ENCODE peak calls at places on chromosomes 2 and 18, in five cellular contexts. S is left ventricle myocardium inferior, A is endothelial cell, D is HEK293T, N is GM23338. W is an unnamed sample.

GRCh38 chr2:23658466-23658942 is 268.4 kb downstream of the ATAD2B start:
- DNase-seq in S (peak), A (no peak), D (no peak), N (no peak), W (no peak)

GRCh38 chr2:48315847-48316194 is 214.1 kb upstream of the STON1 start:
- DNase-seq in S (no peak), A (peak), D (peak), N (peak), W (no peak)

GRCh38 chr2:187768995-187769394 is 214.8 kb upstream of the TFPI start:
- DNase-seq in S (no peak), A (no peak), D (no peak), N (no peak), W (no peak)

GRCh38 chr18:42929857-42930256 is 185.6 kb downstream of the RIT2 start:
- DNase-seq in S (no peak), A (no peak), D (no peak), N (no peak), W (peak)

GRCh38 chr2:101080214-101081068 is 70.7 kb downstream of the TBC1D8 start:
- DNase-seq in S (no peak), A (no peak), D (no peak), N (no peak), W (no peak)

GRCh38 chr2:135164431-135164830 is 112.3 kb downstream of the RAB3GAP1 start:
- DNase-seq in S (no peak), A (no peak), D (no peak), N (no peak), W (peak)

GRCh38 chr2:164739966-164740365 is 101.7 kb downstream of the COBLL1 start:
- DNase-seq in S (no peak), A (no peak), D (no peak), N (no peak), W (peak)

GRCh38 chr2:199310654-199311275 is 147.0 kb downstream of the SATB2 start:
- DNase-seq in S (no peak), A (no peak), D (no peak), N (no peak), W (no peak)

GRCh38 chr2:127106457-127106997 is 427 bp downstream of the BIN1 start:
- DNase-seq in S (no peak), A (peak), D (peak), N (peak), W (no peak)

GRCh38 chr18:44777429-44778192 is 96.9 kb downstream of the SETBP1 start:
- DNase-seq in S (peak), A (no peak), D (no peak), N (no peak), W (no peak)

GRCh38 chr2:210955591-210955990 is 399.2 kb downstream of the CPS1 start:
- DNase-seq in S (no peak), A (no peak), D (no peak), N (no peak), W (peak)

GRCh38 chr18:77100751-77101355 is 31.7 kb downstream of the MBP start:
- DNase-seq in S (no peak), A (no peak), D (no peak), N (no peak), W (no peak)

GRCh38 chr2:112182581-112183034 is 44.4 kb downstream of the FBLN7 start:
- DNase-seq in S (no peak), A (no peak), D (no peak), N (no peak), W (no peak)

GRCh38 chr2:236120006-236120740 is 48.0 kb downstream of the GBX2 start:
- DNase-seq in S (no peak), A (no peak), D (no peak), N (no peak), W (no peak)

GRCh38 chr2:213834331-213834730 is 550.1 kb downstream of the SPAG16 start:
- DNase-seq in S (no peak), A (no peak), D (no peak), N (no peak), W (peak)

GRCh38 chr2:168851674-168852320 is 38.4 kb downstream of the SPC25 start:
- DNase-seq in S (no peak), A (no peak), D (no peak), N (no peak), W (peak)

GRCh38 chr2:137237055-137237454 is 471.7 kb downstream of the THSD7B start:
- DNase-seq in S (no peak), A (no peak), D (no peak), N (no peak), W (no peak)

GRCh38 chr2:222248256-222248655 is 50.5 kb downstream of the PAX3 start:
- DNase-seq in S (no peak), A (no peak), D (no peak), N (no peak), W (no peak)

GRCh38 chr2:1728821-1729220 is 15.5 kb downstream of the PXDN start:
- DNase-seq in S (peak), A (no peak), D (peak), N (peak), W (peak)